ENCODE peak calls at places on chromosomes 4 and X, in six cellular contexts. P, J, T, A, X and G are unnamed samples.

GRCh38 chr4:153466637-153467153 is 535 bp downstream of the TMEM131L start:
- DNase-seq in A (no peak), X (peak), J (no peak), P (no peak), T (no peak), G (no peak)

GRCh38 chrX:150282953-150283352 is 80.2 kb upstream of the MAMLD1 start:
- DNase-seq in T (no peak), P (no peak), X (no peak), A (no peak), J (no peak), G (no peak)

GRCh38 chr4:13533670-13534343 is 10.5 kb downstream of the NKX3-2 start:
- DNase-seq in X (no peak), P (no peak), A (peak), T (no peak), J (no peak), G (no peak)

GRCh38 chr4:20418865-20419451 is 167.3 kb downstream of the SLIT2 start:
- DNase-seq in T (peak), A (peak), J (no peak), P (no peak), X (no peak), G (peak)

GRCh38 chr4:88382621-88383020 is 4.0 kb downstream of the HERC6 start:
- DNase-seq in P (no peak), A (no peak), J (peak), X (peak), T (no peak), G (no peak)

GRCh38 chr4:80422727-80423404 is 87.3 kb downstream of the CFAP299 start:
- DNase-seq in X (no peak), A (no peak), T (no peak), J (no peak), P (no peak), G (no peak)

GRCh38 chr4:181646864-181647263 is 596.3 kb upstream of the TENM3 start:
- DNase-seq in J (no peak), X (no peak), T (no peak), P (no peak), A (no peak), G (no peak)

GRCh38 chr4:136803430-136803829 is 728.9 kb downstream of the PCDH18 start:
- DNase-seq in J (no peak), T (no peak), A (no peak), X (no peak), P (no peak), G (no peak)

GRCh38 chr4:123477804-123478209 is 81.2 kb downstream of the SPRY1 start:
- DNase-seq in J (peak), A (peak), P (peak), X (no peak), T (no peak), G (no peak)

GRCh38 chr4:168615294-168615693 is 118.4 kb downstream of the PALLD start:
- DNase-seq in X (no peak), T (no peak), P (no peak), A (peak), J (no peak), G (no peak)

GRCh38 chrX:136260801-136261200 is 9.6 kb upstream of the MAP7D3 start:
- DNase-seq in X (no peak), P (no peak), T (no peak), J (no peak), A (peak), G (no peak)

GRCh38 chrX:40845331-40845911 is 110.1 kb upstream of the MED14 start:
- DNase-seq in T (peak), J (no peak), X (no peak), P (peak), A (peak), G (peak)

GRCh38 chr4:19739101-19739651 is 512.5 kb upstream of the SLIT2 start:
- DNase-seq in A (peak), J (no peak), X (no peak), P (peak), T (no peak), G (no peak)

GRCh38 chrX:68433155-68433980 is at the start of gene OPHN1:
- DNase-seq in A (peak), X (peak), T (peak), J (no peak), P (peak), G (peak)